ENCODE peak calls at places on chromosomes 5 and 9, in seven cellular contexts. F is pancreas, W is heart right ventricle, B is neural progenitor cell, N is AG09309, X is spleen, D is WTC11. Z is an unnamed sample.

GRCh38 chr9:135514342-135515082 is 6.7 kb upstream of the LCN1 start:
- DNase-seq in B (no peak), W (no peak), F (no peak), X (peak), N (no peak), D (peak), Z (no peak)

GRCh38 chr5:74919487-74919886 is 53.3 kb upstream of the FAM169A start:
- DNase-seq in N (no peak), B (peak), D (no peak), F (no peak), W (no peak), X (no peak), Z (no peak)

GRCh38 chr9:36194326-36195000 is 3.7 kb downstream of the CLTA start:
- DNase-seq in N (no peak), D (no peak), B (no peak), X (no peak), W (no peak), F (no peak), Z (no peak)

GRCh38 chr9:84169240-84169639 is 171.3 kb downstream of the SLC28A3 start:
- DNase-seq in F (no peak), X (no peak), B (no peak), D (no peak), W (no peak), N (no peak), Z (no peak)

GRCh38 chr5:17966636-17967402 is 332.6 kb downstream of the TAF11L14 start:
- DNase-seq in F (no peak), B (no peak), W (no peak), X (no peak), D (peak), N (no peak), Z (no peak)

GRCh38 chr9:34862043-34862442 is 96.0 kb upstream of the PHF24 start:
- DNase-seq in F (no peak), N (no peak), D (no peak), W (no peak), X (no peak), B (no peak), Z (no peak)

GRCh38 chr5:7805379-7805778 is 45.6 kb downstream of the CFAP90 start:
- DNase-seq in D (no peak), N (no peak), X (no peak), F (no peak), B (peak), W (no peak), Z (no peak)

GRCh38 chr5:174731214-174732039 is 7.0 kb downstream of the MSX2 start:
- DNase-seq in D (no peak), F (no peak), X (no peak), W (no peak), B (peak), N (no peak), Z (no peak)

GRCh38 chr9:100756217-100756616 is 178.3 kb downstream of the CAVIN4 start:
- DNase-seq in N (no peak), B (no peak), D (no peak), W (no peak), X (no peak), F (no peak), Z (no peak)

GRCh38 chr9:133137451-133138231 is 16.6 kb upstream of the RALGDS start:
- DNase-seq in X (no peak), B (no peak), N (no peak), W (peak), D (no peak), F (peak), Z (no peak)

GRCh38 chr5:141747152-141747640 is 65.2 kb upstream of the ARAP3 start:
- DNase-seq in N (no peak), F (peak), X (peak), D (peak), B (peak), W (peak), Z (no peak)

GRCh38 chr9:112711050-112711689 is 6.7 kb downstream of the INIP start:
- DNase-seq in X (no peak), W (no peak), N (no peak), D (no peak), B (peak), F (no peak), Z (no peak)

GRCh38 chr9:78118742-78119473 is 87.3 kb upstream of the GNAQ start:
- DNase-seq in F (no peak), B (no peak), N (peak), X (no peak), D (no peak), W (no peak), Z (peak)

GRCh38 chr9:38066167-38066906 is 2.7 kb downstream of the SHB start:
- DNase-seq in W (no peak), N (no peak), X (no peak), D (no peak), F (peak), B (peak), Z (no peak)

GRCh38 chr9:130186839-130187522 is 14.8 kb downstream of the NCS1 start:
- DNase-seq in F (peak), D (peak), N (no peak), X (no peak), B (peak), W (no peak), Z (no peak)

GRCh38 chr5:56003633-56004032 is 8.9 kb upstream of the IL6ST start:
- DNase-seq in B (no peak), W (no peak), X (no peak), N (no peak), D (no peak), F (no peak), Z (no peak)

GRCh38 chr9:137396227-137396626 is 26.7 kb downstream of the EXD3 start:
- DNase-seq in F (no peak), B (peak), X (no peak), D (no peak), W (no peak), N (peak), Z (peak)

GRCh38 chr9:114299286-114300152 is 23.4 kb upstream of the ORM1 start:
- DNase-seq in N (no peak), D (no peak), W (no peak), B (no peak), X (peak), F (no peak), Z (no peak)

GRCh38 chr5:79562351-79563246 is 48.7 kb upstream of the HOMER1 start:
- DNase-seq in W (no peak), X (no peak), N (peak), D (no peak), F (no peak), B (no peak), Z (no peak)

GRCh38 chr5:80414113-80414512 is 6.2 kb downstream of the ZFYVE16 start:
- DNase-seq in W (no peak), B (no peak), X (no peak), D (no peak), N (no peak), F (no peak), Z (no peak)

GRCh38 chr5:114649878-114650277 is 288.0 kb downstream of the KCNN2 start:
- DNase-seq in D (no peak), B (no peak), W (no peak), X (no peak), F (no peak), N (no peak), Z (no peak)

GRCh38 chr5:113806250-113806649 is 292.8 kb downstream of the YTHDC2 start:
- DNase-seq in F (no peak), N (no peak), W (no peak), D (no peak), X (no peak), B (peak), Z (peak)

GRCh38 chr9:92151691-92152393 is 36.6 kb upstream of the SPTLC1 start:
- DNase-seq in F (peak), W (no peak), B (no peak), X (no peak), D (no peak), N (peak), Z (peak)

GRCh38 chr9:130837002-130837511 is 2.0 kb downstream of the ABL1 start:
- DNase-seq in N (no peak), X (no peak), D (no peak), W (no peak), F (no peak), B (no peak), Z (no peak)

GRCh38 chr5:140321796-140322195 is 18.9 kb upstream of the PFDN1 start:
- DNase-seq in X (peak), N (no peak), W (peak), B (no peak), F (no peak), D (no peak), Z (no peak)

GRCh38 chr5:58188287-58188651 is 271.6 kb downstream of the PLK2 start:
- DNase-seq in W (no peak), D (no peak), X (no peak), B (peak), N (peak), F (no peak), Z (peak)

GRCh38 chr9:15696979-15697378 is 144.1 kb downstream of the CCDC171 start:
- DNase-seq in B (no peak), W (no peak), D (no peak), X (no peak), N (no peak), F (no peak), Z (no peak)

GRCh38 chr5:158172005-158172404 is 313.1 kb upstream of the CLINT1 start:
- DNase-seq in D (no peak), W (no peak), B (no peak), X (no peak), N (no peak), F (no peak), Z (no peak)

GRCh38 chr9:131624636-131625241 is 79.4 kb downstream of the PRRT1B start:
- DNase-seq in X (peak), B (no peak), F (peak), N (no peak), W (peak), D (no peak), Z (no peak)

GRCh38 chr9:95057121-95057520 is 260.4 kb downstream of the FANCC start:
- DNase-seq in F (no peak), X (no peak), N (no peak), B (no peak), D (no peak), W (no peak), Z (no peak)

GRCh38 chr5:149093625-149094024 is 30.8 kb upstream of the SH3TC2 start:
- DNase-seq in X (no peak), B (no peak), N (no peak), D (no peak), W (no peak), F (no peak), Z (no peak)

GRCh38 chr9:23341346-23341745 is 484.7 kb downstream of the ELAVL2 start:
- DNase-seq in X (no peak), D (no peak), B (peak), N (no peak), W (no peak), F (no peak), Z (no peak)

GRCh38 chr5:150181035-150181434 is 8.8 kb upstream of the SLC6A7 start:
- DNase-seq in W (no peak), X (no peak), B (no peak), F (no peak), N (no peak), D (no peak), Z (no peak)

GRCh38 chr9:95907794-95908193 is 32.3 kb downstream of the ERCC6L2 start:
- DNase-seq in F (no peak), N (no peak), W (no peak), B (peak), X (no peak), D (no peak), Z (no peak)

GRCh38 chr5:37665889-37666288 is 174.0 kb downstream of the GDNF start:
- DNase-seq in D (no peak), X (peak), W (peak), F (peak), N (no peak), B (no peak), Z (no peak)

GRCh38 chr9:108396618-108397017 is 459.2 kb downstream of the ACTL7B start:
- DNase-seq in N (no peak), F (no peak), B (no peak), X (no peak), D (no peak), W (no peak), Z (no peak)

GRCh38 chr9:131851414-131851813 is 111.5 kb upstream of the RAPGEF1 start:
- DNase-seq in D (no peak), F (no peak), N (no peak), B (no peak), X (no peak), W (no peak), Z (no peak)

GRCh38 chr5:119257613-119258012 is 98.2 kb upstream of the TNFAIP8 start:
- DNase-seq in N (no peak), D (no peak), X (no peak), B (no peak), W (no peak), F (no peak), Z (no peak)

GRCh38 chr5:119250946-119251901 is 104.6 kb upstream of the TNFAIP8 start:
- DNase-seq in F (no peak), D (no peak), X (no peak), N (no peak), W (no peak), B (no peak), Z (no peak)

GRCh38 chr5:119255571-119256356 is 100.1 kb upstream of the TNFAIP8 start:
- DNase-seq in B (no peak), W (no peak), D (peak), F (no peak), X (no peak), N (no peak), Z (no peak)
- TF ChIP-seq CTCF in B (peak), W (no peak), D (no peak), F (no peak), X (peak), N (peak), Z (no peak)

GRCh38 chr9:18207735-18208134 is 266.2 kb upstream of the ADAMTSL1 start:
- DNase-seq in D (no peak), W (no peak), X (no peak), F (no peak), N (no peak), B (no peak), Z (no peak)

GRCh38 chr9:18202924-18203323 is 271.0 kb upstream of the ADAMTSL1 start:
- DNase-seq in N (no peak), D (no peak), B (no peak), F (no peak), X (no peak), W (no peak), Z (no peak)

DNA sequence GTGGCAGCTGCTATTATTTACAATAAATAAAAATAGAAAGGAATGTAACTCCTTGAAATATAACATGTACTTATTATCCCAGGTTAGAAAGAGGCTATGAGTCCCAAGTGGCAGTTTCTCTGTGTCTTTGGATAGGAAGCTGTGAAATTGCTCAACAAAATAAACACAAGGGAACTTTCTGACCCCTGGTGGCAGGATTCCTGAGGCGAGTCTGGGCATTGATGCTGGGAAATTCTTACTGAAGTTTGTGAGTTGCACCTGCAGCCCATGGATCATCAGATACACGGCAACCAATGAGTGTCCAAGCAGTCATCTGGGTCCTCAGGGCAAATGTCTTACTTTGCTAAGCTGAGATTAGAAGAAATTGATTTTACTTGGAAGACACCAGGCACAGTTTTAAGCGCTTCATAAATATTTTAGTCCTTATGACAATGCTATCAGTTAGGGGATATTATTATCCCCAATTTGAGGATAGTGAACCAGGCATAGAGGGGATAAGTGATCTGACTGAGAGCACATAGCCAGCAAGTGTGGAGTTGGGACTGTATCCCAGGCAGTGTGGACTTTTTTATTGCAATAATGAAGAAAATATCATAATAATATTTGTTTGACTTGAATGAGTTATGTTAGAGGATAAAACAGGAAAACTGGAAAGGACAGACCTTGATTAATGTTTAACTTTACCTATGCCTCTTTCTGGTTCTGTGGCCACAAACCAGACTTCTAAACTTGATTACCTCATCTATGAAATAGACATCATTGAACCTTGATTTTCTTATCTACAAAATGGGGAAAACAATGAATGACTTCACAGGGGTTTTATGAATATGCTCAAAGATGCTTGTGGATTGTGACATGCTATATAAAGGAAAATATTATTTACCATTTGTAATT is 265.5 kb upstream of the ADAMTSL1 start:
- DNase-seq in W (no peak), D (peak), X (no peak), B (peak), F (peak), N (no peak), Z (no peak)
- TF ChIP-seq CTCF in W (peak), D (peak), X (no peak), B (peak), F (peak), N (peak), Z (peak)

DNA sequence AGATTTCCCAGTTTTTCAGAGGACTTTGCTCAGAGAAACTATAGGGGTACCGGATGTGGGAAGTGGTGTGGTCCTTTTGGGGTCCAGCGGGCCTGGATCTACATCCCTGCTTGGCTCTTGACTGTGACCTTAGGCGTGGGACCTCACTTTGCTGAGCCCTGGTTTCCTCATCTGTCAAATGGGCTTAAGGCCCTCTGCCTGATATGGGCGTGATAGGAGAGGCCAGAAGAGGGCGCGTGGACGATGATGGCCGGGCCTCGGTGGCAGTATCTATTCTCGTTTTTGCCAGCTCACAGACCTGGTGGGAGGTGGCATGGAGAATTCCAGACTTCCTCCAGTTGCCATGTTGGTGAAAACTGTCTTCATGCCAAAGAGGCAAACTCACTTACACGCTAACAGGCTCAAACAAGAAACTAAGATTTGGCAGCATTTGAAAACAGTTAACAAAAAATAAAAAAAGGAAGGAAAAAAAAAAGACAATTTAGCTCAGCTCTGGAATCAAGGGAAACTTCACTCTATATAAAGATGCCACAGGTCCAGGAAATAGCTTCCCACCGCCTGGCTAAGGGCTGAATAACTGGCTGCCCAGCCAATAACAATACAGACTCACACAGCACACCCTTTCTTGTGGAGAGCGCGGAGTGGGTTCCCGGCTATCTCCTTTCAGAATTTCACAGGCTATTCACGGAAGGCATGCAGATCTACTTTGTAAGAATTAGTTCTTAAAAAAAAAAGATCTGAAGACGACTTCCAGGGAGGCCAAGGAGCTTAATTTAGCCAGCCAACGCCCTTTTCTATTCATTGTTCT is 1.7 kb downstream of the SH3PXD2B start:
- DNase-seq in F (peak), B (peak), N (peak), W (no peak), D (no peak), X (peak), Z (no peak)
- TF ChIP-seq CTCF in F (no peak), B (no peak), N (peak), W (peak), D (no peak), X (no peak), Z (no peak)

GRCh38 chr5:98927988-98928801 is 612 bp downstream of the CHD1 start:
- DNase-seq in D (peak), X (no peak), B (peak), W (peak), F (peak), N (no peak), Z (no peak)
- TF ChIP-seq CTCF in D (no peak), X (no peak), B (no peak), W (no peak), F (no peak), N (no peak), Z (no peak)

DNA sequence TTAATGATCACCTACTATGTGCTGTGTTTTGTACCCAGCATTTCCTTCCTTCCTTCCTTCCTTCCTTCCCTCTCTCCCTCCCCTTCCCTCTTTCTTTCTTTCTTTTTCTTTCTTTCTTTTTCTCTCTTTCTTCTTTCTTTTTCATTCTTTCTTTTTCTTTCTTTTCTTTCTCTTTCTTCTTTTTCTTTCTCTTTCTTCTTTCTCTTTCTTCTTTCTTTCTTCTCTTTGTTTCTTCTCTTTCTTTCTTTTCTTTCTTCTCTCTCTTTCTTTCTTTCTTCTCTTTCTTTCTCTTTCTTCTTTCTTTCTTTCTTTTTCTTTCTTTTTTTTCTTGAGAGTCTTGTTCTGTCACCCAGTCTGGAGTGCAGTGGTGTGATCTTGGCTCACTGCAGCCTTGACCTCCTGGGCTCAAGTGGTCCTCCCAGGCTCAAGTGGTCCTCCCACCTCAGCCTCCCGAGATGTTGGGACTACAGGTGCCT is 165.7 kb upstream of the MVB12B start:
- DNase-seq in B (no peak), D (no peak), W (no peak), X (peak), N (no peak), F (no peak), Z (no peak)
- TF ChIP-seq CTCF in B (no peak), D (no peak), W (no peak), X (no peak), N (no peak), F (no peak), Z (no peak)

GRCh38 chr9:97803167-97804058 is 49.6 kb upstream of the FOXE1 start:
- DNase-seq in B (peak), N (no peak), F (peak), X (peak), W (peak), D (peak), Z (no peak)
- TF ChIP-seq CTCF in B (peak), N (no peak), F (peak), X (no peak), W (no peak), D (no peak), Z (no peak)

GRCh38 chr9:70579686-70580085 is 165.2 kb upstream of the KLF9 start:
- DNase-seq in N (no peak), F (no peak), W (no peak), B (no peak), D (no peak), X (no peak), Z (no peak)

GRCh38 chr9:70580593-70581195 is 166.2 kb upstream of the KLF9 start:
- DNase-seq in X (no peak), W (no peak), F (no peak), N (no peak), D (no peak), B (no peak), Z (no peak)

GRCh38 chr9:70577671-70578070 is 163.2 kb upstream of the KLF9 start:
- DNase-seq in D (no peak), N (no peak), F (no peak), X (no peak), W (no peak), B (no peak), Z (no peak)

GRCh38 chr9:70576121-70576520 is 161.7 kb upstream of the KLF9 start:
- DNase-seq in N (no peak), X (no peak), D (no peak), F (no peak), W (no peak), B (no peak), Z (no peak)

GRCh38 chr9:70578720-70579119 is 164.3 kb upstream of the KLF9 start:
- DNase-seq in F (no peak), X (no peak), D (no peak), W (no peak), B (no peak), N (no peak), Z (no peak)
- TF ChIP-seq CTCF in F (no peak), X (no peak), D (no peak), W (no peak), B (no peak), N (no peak), Z (no peak)